ENCODE peak calls at places on chromosomes 13 and 19, in six cellular contexts. F is AG09309, Z is breast epithelium, X is PC-9, O is heart right ventricle, S is colonic mucosa. M is an unnamed sample.

GRCh38 chr19:18479964-18480723 is 41.7 kb downstream of the ELL start:
- DNase-seq in F (peak; percentile 49), Z (no peak), X (no peak), O (no peak), S (peak; percentile 49), M (no peak)

GRCh38 chr13:74136089-74136658 is 2.0 kb upstream of the KLF12 start:
- DNase-seq in F (no peak), Z (peak; percentile 52), X (no peak), O (peak; percentile 41), S (peak; percentile 51), M (peak; percentile 58)

GRCh38 chr13:40476175-40476958 is 190.1 kb downstream of the FOXO1 start:
- DNase-seq in F (peak; percentile 49), Z (no peak), X (no peak), O (no peak), S (no peak), M (no peak)

GRCh38 chr19:12938054-12938535 is 314 bp upstream of the CALR start:
- DNase-seq in F (peak; percentile 98), Z (peak; percentile 100), X (peak; percentile 98), O (peak; percentile 98), S (peak; percentile 99), M (peak; percentile 99)

GRCh38 chr19:6777434-6777833 is 4.9 kb downstream of the VAV1 start:
- DNase-seq in F (no peak), Z (no peak), X (no peak), O (no peak), S (no peak), M (no peak)

GRCh38 chr19:47095707-47096704 is 17.6 kb downstream of the ZC3H4 start:
- DNase-seq in F (peak; percentile 46), Z (peak; percentile 98), X (peak; percentile 98), O (peak; percentile 72), S (peak; percentile 99), M (peak; percentile 92)

GRCh38 chr13:36979361-36980040 is 19.6 kb downstream of the ALG5 start:
- DNase-seq in F (no peak), Z (no peak), X (no peak), O (no peak), S (no peak), M (no peak)

GRCh38 chr13:86960876-86961275 is 710.3 kb upstream of the SLITRK5 start:
- DNase-seq in F (no peak), Z (no peak), X (no peak), O (no peak), S (no peak), M (no peak)

GRCh38 chr19:46481947-46482346 is 10.6 kb upstream of the PNMA8A start:
- DNase-seq in F (no peak), Z (no peak), X (no peak), O (no peak), S (no peak), M (no peak)

GRCh38 chr13:41019578-41020347 is 647 bp upstream of the ELF1 start:
- DNase-seq in F (no peak), Z (no peak), X (no peak), O (no peak), S (no peak), M (peak; percentile 36)

GRCh38 chr13:42153371-42153770 is 104.9 kb downstream of the DGKH start:
- DNase-seq in F (no peak), Z (no peak), X (no peak), O (no peak), S (no peak), M (no peak)

GRCh38 chr19:5585461-5586299 is 17.9 kb upstream of the TINCR start:
- DNase-seq in F (no peak), Z (no peak), X (no peak), O (no peak), S (no peak), M (no peak)

GRCh38 chr13:90675129-90675528 is 672.4 kb upstream of the MIR17HG start:
- DNase-seq in F (no peak), Z (no peak), X (no peak), O (no peak), S (no peak), M (no peak)

GRCh38 chr19:49594157-49595005 is 3.4 kb downstream of the PRR12 start:
- DNase-seq in F (no peak), Z (no peak), X (peak; percentile 21), O (no peak), S (peak; percentile 22), M (peak; percentile 13)

GRCh38 chr19:43738780-43739211 is 16.0 kb downstream of the SMG9 start:
- DNase-seq in F (no peak), Z (no peak), X (no peak), O (no peak), S (peak; percentile 80), M (no peak)

GRCh38 chr13:26502826-26503225 is 54.7 kb upstream of the WASF3 start:
- DNase-seq in F (peak; percentile 70), Z (no peak), X (no peak), O (no peak), S (no peak), M (peak; percentile 52)

GRCh38 chr19:31261651-31262331 is 87.4 kb downstream of the TSHZ3 start:
- DNase-seq in F (no peak), Z (no peak), X (no peak), O (no peak), S (peak; percentile 9), M (no peak)

GRCh38 chr13:26847281-26847680 is 86.7 kb upstream of the GPR12 start:
- DNase-seq in F (no peak), Z (no peak), X (no peak), O (no peak), S (no peak), M (no peak)

GRCh38 chr19:45862271-45862563 is 730 bp downstream of the SYMPK start:
- DNase-seq in F (no peak), Z (no peak), X (no peak), O (no peak), S (no peak), M (no peak)

GRCh38 chr13:70798385-70798784 is 690.1 kb upstream of the KLHL1 start:
- DNase-seq in F (no peak), Z (no peak), X (no peak), O (no peak), S (no peak), M (no peak)

GRCh38 chr13:70792121-70792520 is 683.9 kb upstream of the KLHL1 start:
- DNase-seq in F (no peak), Z (no peak), X (no peak), O (no peak), S (no peak), M (no peak)

DNA sequence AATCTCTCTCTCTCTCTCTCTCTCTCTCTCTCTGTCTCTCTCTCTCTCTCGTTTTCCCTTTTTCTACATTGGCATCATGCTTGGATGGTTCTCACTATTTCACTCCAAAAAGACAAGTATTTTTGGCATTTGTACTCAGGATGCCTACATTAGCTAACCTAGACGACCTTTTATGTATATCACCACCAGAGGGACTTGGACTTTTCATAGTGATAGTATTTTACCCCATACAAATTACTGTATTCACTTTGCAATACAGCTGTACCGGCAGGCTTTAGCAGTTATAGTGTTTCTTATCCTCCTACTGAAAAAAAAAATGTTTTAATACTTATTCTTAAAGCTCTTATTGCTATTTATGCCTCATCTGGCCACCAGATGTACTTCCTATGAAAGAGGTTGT is 687.2 kb upstream of the KLHL1 start:
- DNase-seq in F (no peak), Z (no peak), X (no peak), O (no peak), S (no peak), M (no peak)
- H3K4me3 ChIP-seq in F (no peak overlapping the region), Z (no peak overlapping the region), X (no peak overlapping the region), O (no peak overlapping the region), S (no peak overlapping the region), M (no peak overlapping the region)

GRCh38 chr13:112101360-112101930 is 34.5 kb downstream of the SOX1 start:
- DNase-seq in F (no peak), Z (no peak), X (no peak), O (no peak), S (no peak), M (no peak)
- TF ChIP-seq CTCF in F (no peak), Z (no peak), X (no peak), O (no peak), S (no peak), M (no peak)

DNA sequence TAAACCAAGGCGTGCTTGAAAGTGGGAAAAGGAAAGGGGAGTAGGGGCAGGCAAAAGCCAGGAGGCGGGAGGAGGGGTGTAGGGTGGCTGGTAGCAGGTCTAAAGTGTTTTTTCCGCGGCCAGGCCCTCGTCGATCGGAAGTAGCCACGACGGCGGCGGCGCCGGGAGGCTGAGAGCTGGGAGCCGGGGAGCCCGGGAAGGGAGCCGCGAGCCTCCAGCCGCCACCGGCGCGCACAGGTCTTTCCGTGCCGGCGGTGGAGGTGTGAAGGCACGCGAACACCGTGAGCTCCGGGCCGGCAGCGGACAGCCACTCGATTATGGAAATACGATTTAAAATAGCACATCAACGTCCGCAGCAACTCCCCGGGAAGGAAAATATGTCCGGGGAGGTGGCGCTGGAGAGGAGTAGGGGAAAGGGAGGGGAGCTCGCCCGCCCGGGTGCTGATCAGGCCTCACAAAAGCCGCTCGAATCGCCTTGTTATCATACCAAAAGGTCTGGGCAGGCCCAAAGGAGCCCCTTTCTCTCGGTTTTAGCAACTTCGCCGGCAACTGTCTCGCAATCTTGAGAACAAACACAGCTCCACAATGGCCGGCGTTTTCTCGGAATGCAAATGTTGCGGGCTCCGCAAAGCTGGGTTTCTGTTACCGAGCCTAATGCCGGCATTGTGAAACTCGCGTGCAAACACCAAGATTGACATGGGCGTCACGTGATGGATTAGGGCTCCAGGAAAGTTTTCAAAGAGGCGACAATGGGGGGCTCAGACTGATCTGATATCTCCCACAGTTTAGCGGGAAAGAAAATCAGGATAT is 2.9 kb upstream of the PCDH8 start:
- DNase-seq in F (no peak), Z (no peak), X (no peak), O (peak; percentile 23), S (peak; percentile 44), M (peak; percentile 71)
- H3K4me3 ChIP-seq in F (peak overlapping the region; percentile 56), Z (peak overlapping the region; percentile 59), X (no peak overlapping the region), O (peak overlapping the region; percentile 61), S (peak overlapping the region; percentile 55), M (peak overlapping the region; percentile 64)

GRCh38 chr13:46604226-46604968 is 51.4 kb downstream of the LRCH1 start:
- DNase-seq in F (no peak), Z (no peak), X (no peak), O (no peak), S (no peak), M (no peak)

GRCh38 chr13:46605089-46605488 is 52.1 kb downstream of the LRCH1 start:
- DNase-seq in F (no peak), Z (no peak), X (no peak), O (no peak), S (no peak), M (no peak)

GRCh38 chr13:46600943-46601311 is 48.0 kb downstream of the LRCH1 start:
- DNase-seq in F (no peak), Z (no peak), X (no peak), O (no peak), S (no peak), M (no peak)

GRCh38 chr13:46602531-46602930 is 49.6 kb downstream of the LRCH1 start:
- DNase-seq in F (no peak), Z (no peak), X (no peak), O (no peak), S (no peak), M (no peak)

DNA sequence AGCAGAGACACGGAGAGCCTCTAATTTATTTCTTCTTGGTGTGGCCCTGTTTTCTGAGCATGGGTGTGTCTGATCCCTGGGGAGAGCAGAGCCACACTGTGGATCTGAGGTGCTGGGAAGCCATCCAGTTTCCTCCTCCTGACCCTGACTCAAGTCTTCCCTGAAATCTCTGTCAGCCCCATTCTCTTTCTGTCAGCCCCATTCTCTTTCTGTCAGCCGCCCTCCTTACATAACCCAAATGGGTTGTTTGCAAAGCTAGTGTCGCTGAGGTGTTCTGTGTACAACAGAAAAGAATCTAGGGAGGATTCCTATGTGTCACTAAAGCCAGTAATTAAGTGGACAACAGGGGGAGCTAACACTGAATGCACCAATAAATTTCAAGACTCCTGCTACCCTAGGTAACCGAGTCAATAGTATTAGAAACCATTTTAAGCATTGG is 50.2 kb downstream of the LRCH1 start:
- DNase-seq in F (no peak), Z (no peak), X (no peak), O (no peak), S (peak; percentile 47), M (no peak)
- TF ChIP-seq CTCF in F (peak; percentile 25), Z (no peak), X (no peak), O (peak; percentile 32), S (no peak), M (peak; percentile 17)

M was measured in hepatocyte.